ENCODE peak calls at places on chromosomes 7 and 10, in seven cellular contexts. G is left lobe of liver; O is T-cell; Q is skeletal muscle cell; S is transverse colon; W is stimulated activated CD8-positive, alpha-beta memory T cell treated with anti-CD3 and anti-CD28 coated beads, Interleukin-2, amount 100 ng/mL, for 1 hour; E is lung. B is an unnamed sample.

GRCh38 chr10:129938460-129938859 is 25.6 kb downstream of the EBF3 start:
- DNase-seq in G (no peak), O (no peak), Q (no peak), S (no peak), W (no peak), E (no peak), B (no peak)

GRCh38 chr7:51949726-51950644 is 633.4 kb upstream of the COBL start:
- DNase-seq in G (no peak), O (no peak), Q (no peak), S (no peak), W (no peak), E (no peak), B (no peak)

GRCh38 chr10:26802527-26802926 is 58.2 kb downstream of the ABI1 start:
- DNase-seq in G (no peak), O (no peak), Q (no peak), S (no peak), W (no peak), E (no peak), B (no peak)

GRCh38 chr10:83612050-83612449 is 527.3 kb upstream of the GHITM start:
- DNase-seq in G (no peak), O (no peak), Q (peak), S (no peak), W (no peak), E (no peak), B (peak)

GRCh38 chr10:123958221-123958620 is 66.6 kb upstream of the CPXM2 start:
- DNase-seq in G (no peak), O (no peak), Q (no peak), S (no peak), W (no peak), E (no peak), B (no peak)

GRCh38 chr7:150502519-150502918 is 12.2 kb upstream of the GIMAP7 start:
- DNase-seq in G (no peak), O (peak), Q (no peak), S (no peak), W (no peak), E (no peak), B (no peak)

GRCh38 chr10:110852255-110852896 is 19.4 kb upstream of the PDCD4 start:
- DNase-seq in G (peak), O (no peak), Q (no peak), S (no peak), W (no peak), E (peak), B (no peak)

GRCh38 chr7:29988391-29989256 is 977 bp downstream of the SCRN1 start:
- DNase-seq in G (no peak), O (no peak), Q (peak), S (peak), W (no peak), E (peak), B (peak)

GRCh38 chr7:141071260-141071854 is 2.5 kb upstream of the TMEM178B start:
- DNase-seq in G (no peak), O (no peak), Q (no peak), S (peak), W (no peak), E (no peak), B (peak)

GRCh38 chr7:73734619-73735525 is 3.7 kb downstream of the ABHD11 start:
- DNase-seq in G (peak), O (peak), Q (no peak), S (peak), W (peak), E (peak), B (peak)

GRCh38 chr10:69474688-69475432 is 23.6 kb downstream of the TSPAN15 start:
- DNase-seq in G (no peak), O (no peak), Q (peak), S (no peak), W (no peak), E (no peak), B (peak)

GRCh38 chr7:85376589-85376988 is 189.7 kb upstream of the SEMA3D start:
- DNase-seq in G (no peak), O (no peak), Q (no peak), S (no peak), W (no peak), E (no peak), B (no peak)

GRCh38 chr10:110786172-110786571 is 85.6 kb upstream of the PDCD4 start:
- DNase-seq in G (no peak), O (no peak), Q (no peak), S (no peak), W (no peak), E (no peak), B (no peak)

GRCh38 chr7:2237109-2237602 is 4.4 kb upstream of the MAD1L1 start:
- DNase-seq in G (no peak), O (no peak), Q (no peak), S (peak), W (no peak), E (peak), B (no peak)

GRCh38 chr10:72126184-72126871 is 38.0 kb upstream of the SPOCK2 start:
- DNase-seq in G (no peak), O (no peak), Q (peak), S (no peak), W (no peak), E (no peak), B (peak)

GRCh38 chr10:79047875-79048638 is 20.7 kb upstream of the ZMIZ1 start:
- DNase-seq in G (peak), O (peak), Q (no peak), S (no peak), W (no peak), E (no peak), B (no peak)

GRCh38 chr10:119070395-119071165 is 10.0 kb downstream of the EIF3A start:
- DNase-seq in G (no peak), O (no peak), Q (no peak), S (no peak), W (no peak), E (no peak), B (no peak)

GRCh38 chr7:45026984-45027773 is 27.2 kb downstream of the CCM2 start:
- DNase-seq in G (peak), O (no peak), Q (no peak), S (no peak), W (no peak), E (no peak), B (no peak)

GRCh38 chr10:132383026-132383565 is 13.9 kb upstream of the PWWP2B start:
- DNase-seq in G (no peak), O (no peak), Q (no peak), S (peak), W (no peak), E (no peak), B (no peak)

GRCh38 chr7:157090485-157091165 is 48.1 kb upstream of the UBE3C start:
- DNase-seq in G (no peak), O (no peak), Q (no peak), S (no peak), W (no peak), E (no peak), B (no peak)

GRCh38 chr10:69335063-69335587 is 56.8 kb downstream of the HK1 start:
- DNase-seq in G (peak), O (no peak), Q (no peak), S (peak), W (no peak), E (peak), B (no peak)

GRCh38 chr7:117324940-117325339 is 2.1 kb upstream of the WNT2 start:
- DNase-seq in G (no peak), O (no peak), Q (no peak), S (no peak), W (no peak), E (no peak), B (no peak)

GRCh38 chr7:138918756-138919155 is 62.4 kb downstream of the KIAA1549 start:
- DNase-seq in G (no peak), O (no peak), Q (no peak), S (no peak), W (no peak), E (no peak), B (no peak)

GRCh38 chr10:63699785-63700184 is 178.6 kb downstream of the REEP3 start:
- DNase-seq in G (no peak), O (no peak), Q (no peak), S (no peak), W (no peak), E (no peak), B (peak)

B was measured in stromal cell of bone marrow.